ENCODE peak calls at places on chromosome 16, in six cellular contexts. V, N, U, T, S and C are unnamed samples.
A peak's percentile ranks its signal among the peaks of the same experiment; 100 is the strongest.

GRCh38 chr16:66728117-66728787 is 23.2 kb downstream of the DYNC1LI2 start:
- DNase-seq in V (no peak), N (peak; percentile 59), U (peak; percentile 47), T (no peak), S (peak; percentile 26), C (no peak)

GRCh38 chr16:11791144-11791828 is 5.8 kb downstream of the ZC3H7A start:
- DNase-seq in V (no peak), N (no peak), U (no peak), T (peak; percentile 63), S (no peak), C (no peak)

GRCh38 chr16:2979669-2980226 is 498 bp downstream of the PKMYT1 start:
- DNase-seq in V (no peak), N (peak; percentile 67), U (peak; percentile 69), T (no peak), S (peak; percentile 25), C (peak; percentile 69)

GRCh38 chr16:28967156-28967555 is 7.4 kb upstream of the SPNS1 start:
- DNase-seq in V (no peak), N (no peak), U (no peak), T (no peak), S (no peak), C (no peak)

GRCh38 chr16:11535494-11535893 is 51.2 kb downstream of the LITAF start:
- DNase-seq in V (no peak), N (no peak), U (no peak), T (no peak), S (peak; percentile 82), C (no peak)

GRCh38 chr16:82340531-82340930 is 170.5 kb upstream of the MPHOSPH6 start:
- DNase-seq in V (no peak), N (no peak), U (no peak), T (no peak), S (no peak), C (no peak)

GRCh38 chr16:67170168-67170947 is at the start of gene NOL3:
- DNase-seq in V (peak; percentile 89), N (peak; percentile 93), U (peak; percentile 94), T (peak; percentile 94), S (peak; percentile 73), C (peak; percentile 94)

GRCh38 chr16:73020409-73020884 is 27.5 kb downstream of the ZFHX3 start:
- DNase-seq in V (no peak), N (no peak), U (no peak), T (peak; percentile 62), S (peak; percentile 78), C (no peak)

GRCh38 chr16:58243528-58244004 is 45.7 kb upstream of the CSNK2A2 start:
- DNase-seq in V (no peak), N (no peak), U (peak; percentile 50), T (no peak), S (peak; percentile 79), C (no peak)

GRCh38 chr16:61936522-61936921 is 99.7 kb downstream of the CDH8 start:
- DNase-seq in V (no peak), N (peak; percentile 22), U (no peak), T (no peak), S (no peak), C (no peak)

GRCh38 chr16:66026211-66026610 is 340.3 kb upstream of the CDH5 start:
- DNase-seq in V (no peak), N (peak; percentile 61), U (peak; percentile 9), T (no peak), S (no peak), C (peak; percentile 63)

GRCh38 chr16:63461248-63461841 is 1425.1 kb upstream of the CDH8 start:
- DNase-seq in V (no peak), N (peak; percentile 18), U (no peak), T (no peak), S (peak; percentile 1), C (peak; percentile 44)

GRCh38 chr16:85613609-85614337 is 651 bp downstream of the GSE1 start:
- DNase-seq in V (peak; percentile 87), N (peak; percentile 87), U (peak; percentile 88), T (peak; percentile 83), S (no peak), C (peak; percentile 56)

GRCh38 chr16:5639531-5639930 is 541.9 kb upstream of the EEF2KMT start:
- DNase-seq in V (no peak), N (no peak), U (no peak), T (no peak), S (no peak), C (no peak)

GRCh38 chr16:1469693-1470201 is 5.1 kb downstream of the CLCN7 start:
- DNase-seq in V (no peak), N (no peak), U (no peak), T (peak; percentile 68), S (no peak), C (no peak)

GRCh38 chr16:9598731-9599083 is 507.3 kb downstream of the HAPSTR1 start:
- DNase-seq in V (no peak), N (no peak), U (no peak), T (no peak), S (no peak), C (no peak)

DNA sequence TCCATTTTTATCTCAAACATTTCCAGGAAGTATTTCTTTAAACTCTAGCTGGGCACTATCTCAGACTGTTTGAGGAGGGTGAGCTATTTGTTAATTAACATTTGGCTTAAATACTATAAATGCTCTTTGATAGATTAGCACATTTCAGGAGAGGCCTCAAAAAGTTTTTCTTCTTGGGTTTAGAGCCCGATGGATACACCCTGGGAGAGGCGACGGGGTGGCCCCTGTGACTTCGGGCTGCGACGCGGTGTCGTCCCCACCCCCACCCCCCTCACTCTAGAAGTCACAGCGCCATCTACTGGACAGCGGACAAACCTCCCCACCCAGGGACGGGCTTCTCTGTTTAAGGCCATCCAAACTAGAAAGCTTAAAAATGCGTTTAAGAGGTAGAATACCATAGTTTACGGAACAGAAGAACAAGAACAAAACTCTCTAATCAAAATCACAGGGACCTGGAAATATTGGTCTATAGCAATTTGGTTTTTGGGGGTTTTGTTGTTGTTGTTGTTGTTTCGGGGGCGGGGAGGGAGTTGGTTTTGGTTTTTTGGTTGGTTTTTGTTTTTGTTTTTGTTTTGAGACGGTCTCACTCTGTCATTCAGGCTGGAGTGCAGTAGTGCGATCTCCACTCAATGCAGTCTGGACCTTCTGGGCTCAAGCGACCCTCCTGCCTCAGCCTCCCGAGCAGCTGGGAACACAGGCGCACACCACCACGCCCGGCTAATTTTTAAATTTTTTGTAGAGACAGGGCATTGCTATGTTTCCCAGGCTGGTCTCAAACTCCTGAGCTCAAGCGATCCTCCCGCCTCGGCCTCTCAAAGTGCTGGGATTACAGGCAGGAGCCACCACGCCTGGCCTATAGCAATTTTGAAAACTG is 254.4 kb downstream of the C16orf95 start:
- DNase-seq in V (no peak), N (peak; percentile 91), U (peak; percentile 92), T (no peak), S (peak; percentile 28), C (peak; percentile 55)
- H3K4me3 ChIP-seq in V (no peak overlapping the region), N (peak overlapping the region; percentile 30), U (no peak overlapping the region), T (no peak overlapping the region), S (no peak overlapping the region), C (peak overlapping the region; percentile 26)

GRCh38 chr16:56640076-56640475 is 1.6 kb downstream of the MT1A start:
- DNase-seq in V (no peak), N (no peak), U (no peak), T (no peak), S (no peak), C (no peak)

GRCh38 chr16:56635441-56635967 is 3.0 kb upstream of the MT1A start:
- DNase-seq in V (no peak), N (peak; percentile 55), U (no peak), T (no peak), S (no peak), C (no peak)

GRCh38 chr16:56639045-56639444 is 579 bp downstream of the MT1A start:
- DNase-seq in V (no peak), N (no peak), U (no peak), T (no peak), S (no peak), C (no peak)

GRCh38 chr16:56636616-56637413 is 1.7 kb upstream of the MT1A start:
- DNase-seq in V (no peak), N (no peak), U (no peak), T (no peak), S (no peak), C (no peak)

DNA sequence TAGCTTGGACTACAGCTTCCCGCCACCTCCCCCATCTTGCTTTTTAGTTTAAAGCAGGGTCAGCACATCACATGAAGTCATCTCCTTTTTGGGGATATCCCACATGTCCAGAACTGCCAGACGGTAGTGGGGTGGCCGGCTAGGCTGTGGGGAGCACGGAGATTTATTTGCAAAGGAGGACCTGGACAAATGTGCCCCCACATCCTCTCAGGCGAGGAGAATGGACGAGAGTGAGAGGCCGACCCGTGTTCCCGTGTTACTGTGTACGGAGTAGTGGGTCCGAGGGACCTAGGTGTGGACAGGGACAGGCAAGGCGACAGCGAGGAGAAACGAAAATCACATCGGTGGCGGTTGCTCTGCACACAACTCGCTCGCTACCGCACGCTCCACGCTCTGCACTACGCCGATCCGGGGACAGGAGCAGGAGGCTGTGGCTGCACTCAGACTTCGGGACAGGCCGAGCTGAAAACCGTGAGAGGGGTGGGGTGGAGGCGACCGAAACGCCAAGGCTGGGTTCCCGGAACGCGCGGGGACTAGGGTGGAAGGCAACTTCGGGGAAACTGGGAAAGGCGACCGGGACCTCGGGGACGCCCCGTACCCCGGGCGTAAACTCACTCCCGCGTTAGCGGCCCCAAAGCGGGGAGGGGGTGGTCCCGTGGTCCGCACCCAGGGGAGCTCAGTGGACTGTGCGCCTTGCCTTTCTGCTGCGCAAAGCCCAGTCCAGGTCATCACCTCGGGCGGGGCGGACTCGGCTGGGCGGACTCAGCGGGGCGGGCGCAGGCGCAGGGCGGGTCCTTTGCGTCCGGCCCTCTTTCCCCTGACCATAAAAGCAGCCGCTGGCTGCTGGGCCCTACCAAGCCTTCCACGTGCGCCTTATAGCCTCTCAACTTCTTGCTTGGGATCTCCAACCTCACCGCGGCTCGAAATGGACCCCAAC is at the start of gene MT1A:
- DNase-seq in V (peak; percentile 79), N (peak; percentile 74), U (peak; percentile 54), T (peak; percentile 83), S (no peak), C (no peak)
- H3K27ac ChIP-seq in V (no peak within 1 kb of the TSS), N (no peak within 1 kb of the TSS), U (no peak within 1 kb of the TSS), T (no peak within 1 kb of the TSS), S (no peak within 1 kb of the TSS), C (no peak within 1 kb of the TSS)

GRCh38 chr16:69859105-69859969 is 91.8 kb upstream of the CLEC18A start:
- DNase-seq in V (no peak), N (peak; percentile 36), U (peak; percentile 65), T (no peak), S (peak; percentile 19), C (peak; percentile 69)
- TF ChIP-seq CTCF in V (no peak), N (peak; percentile 12), U (peak; percentile 58), T (peak; percentile 15), S (peak; percentile 54), C (peak; percentile 63)

DNA sequence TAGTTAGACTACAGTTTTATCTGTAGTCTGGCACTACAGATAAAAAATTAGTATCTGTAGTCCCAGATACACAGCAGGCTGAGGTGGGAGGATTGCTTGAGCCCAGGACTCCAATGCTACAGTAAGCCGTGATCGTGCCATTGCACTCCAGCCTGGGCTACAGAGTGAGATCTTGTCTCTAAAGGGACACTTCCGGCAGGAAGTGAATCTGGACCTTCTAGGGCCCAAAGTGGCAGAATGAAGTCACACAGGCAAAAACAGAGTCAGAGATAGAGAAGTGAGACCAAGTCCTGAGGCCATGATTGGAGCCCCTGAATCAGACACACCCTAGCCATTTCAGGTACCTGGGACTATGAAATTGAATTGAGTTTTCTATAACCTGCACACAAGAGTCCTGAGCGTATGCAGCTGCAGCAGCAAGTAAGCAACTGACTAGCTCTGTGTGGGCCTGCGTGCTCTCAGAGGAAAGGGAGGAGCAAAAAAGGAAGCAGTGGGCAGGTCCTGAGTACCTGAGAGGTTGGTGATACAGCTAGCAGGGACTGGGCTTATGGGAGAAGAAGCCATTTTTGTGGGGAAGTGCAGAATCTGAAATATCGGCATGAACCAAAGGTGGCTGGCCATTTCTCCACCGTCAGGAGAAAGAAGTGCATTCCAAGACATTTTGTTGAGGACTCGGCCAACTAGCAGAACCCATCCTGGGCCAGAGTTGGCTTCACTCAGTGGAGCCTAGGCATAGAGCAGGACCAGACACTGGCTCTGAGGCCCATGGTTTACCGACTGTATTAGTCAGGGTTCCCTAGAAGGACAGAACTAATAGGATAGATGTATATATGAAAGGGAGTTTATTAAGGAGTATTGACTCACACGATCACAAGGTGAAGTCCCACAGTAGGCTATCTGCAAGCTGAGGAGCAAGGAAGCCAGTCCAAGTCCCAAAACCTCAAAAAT is 27.2 kb upstream of the BRD7 start:
- DNase-seq in V (no peak), N (no peak), U (no peak), T (no peak), S (no peak), C (no peak)
- H3K4me3 ChIP-seq in V (no peak overlapping the region), N (no peak overlapping the region), U (no peak overlapping the region), T (no peak overlapping the region), S (no peak overlapping the region), C (no peak overlapping the region)